ENCODE peak calls at places on chromosomes 6 and 20, in nine cellular contexts. C is lower lobe of right lung, K is GM12865, V is neural crest cell, N is BE2C, R is AG10803, D is fibroblast of lung, B is HFFc6, O is pancreas. T is an unnamed sample.

GRCh38 chr6:44053760-44054556 is 73.3 kb downstream of the MRPL14 start:
- DNase-seq in C (no peak), K (no peak), V (no peak), N (no peak), R (peak), D (peak), B (peak), O (no peak), T (no peak)

GRCh38 chr20:6920991-6921613 is 153.6 kb downstream of the BMP2 start:
- DNase-seq in C (no peak), K (no peak), V (no peak), N (no peak), R (no peak), D (peak), B (no peak), O (no peak), T (no peak)

GRCh38 chr6:38306915-38307314 is 332.8 kb downstream of the BTBD9 start:
- DNase-seq in C (no peak), K (peak), V (no peak), N (no peak), R (no peak), D (no peak), B (no peak), O (no peak), T (no peak)

GRCh38 chr20:43781215-43781614 is 54.4 kb upstream of the GTSF1L start:
- DNase-seq in C (no peak), K (peak), V (no peak), N (no peak), R (no peak), D (no peak), B (no peak), O (no peak), T (no peak)

GRCh38 chr20:5642155-5642981 is 107.8 kb upstream of the SHLD1 start:
- DNase-seq in C (peak), K (peak), V (no peak), N (no peak), R (peak), D (no peak), B (no peak), O (peak), T (no peak)

GRCh38 chr6:21278078-21278790 is 315.3 kb upstream of the SOX4 start:
- DNase-seq in C (no peak), K (no peak), V (no peak), N (no peak), R (peak), D (no peak), B (no peak), O (no peak), T (no peak)

GRCh38 chr6:33543116-33543515 is 37.0 kb downstream of the BAK1 start:
- DNase-seq in C (no peak), K (no peak), V (no peak), N (no peak), R (no peak), D (no peak), B (no peak), O (no peak), T (no peak)

GRCh38 chr6:149435919-149436586 is 36.0 kb downstream of the SUMO4 start:
- DNase-seq in C (no peak), K (no peak), V (no peak), N (no peak), R (no peak), D (no peak), B (no peak), O (no peak), T (no peak)

GRCh38 chr6:106849130-106849529 is 125.4 kb downstream of the CD24 start:
- DNase-seq in C (no peak), K (peak), V (no peak), N (no peak), R (no peak), D (no peak), B (no peak), O (no peak), T (no peak)

GRCh38 chr6:24600903-24601302 is 45.1 kb downstream of the KIAA0319 start:
- DNase-seq in C (no peak), K (peak), V (no peak), N (no peak), R (no peak), D (no peak), B (no peak), O (no peak), T (no peak)

GRCh38 chr6:85569323-85569722 is 24.3 kb downstream of the SNX14 start:
- DNase-seq in C (no peak), K (no peak), V (no peak), N (no peak), R (no peak), D (peak), B (peak), O (no peak), T (no peak)

GRCh38 chr6:29516108-29516507 is 28.4 kb upstream of the MAS1L start:
- DNase-seq in C (no peak), K (peak), V (no peak), N (no peak), R (peak), D (peak), B (no peak), O (no peak), T (no peak)

GRCh38 chr6:30206799-30207618 is 6.2 kb downstream of the TRIM26 start:
- DNase-seq in C (no peak), K (no peak), V (no peak), N (no peak), R (peak), D (peak), B (peak), O (no peak), T (peak)

GRCh38 chr20:25258463-25258805 is 10.5 kb downstream of the PYGB start:
- DNase-seq in C (no peak), K (no peak), V (no peak), N (no peak), R (no peak), D (no peak), B (no peak), O (no peak), T (no peak)

GRCh38 chr20:47876348-47877056 is 91.2 kb upstream of the SULF2 start:
- DNase-seq in C (no peak), K (no peak), V (no peak), N (no peak), R (no peak), D (no peak), B (no peak), O (no peak), T (no peak)

GRCh38 chr6:35703554-35703953 is 14.8 kb upstream of the FKBP5 start:
- DNase-seq in C (no peak), K (peak), V (no peak), N (no peak), R (no peak), D (no peak), B (no peak), O (no peak), T (no peak)

GRCh38 chr6:144657691-144658090 is 372.6 kb downstream of the UTRN start:
- DNase-seq in C (no peak), K (no peak), V (no peak), N (no peak), R (no peak), D (peak), B (no peak), O (no peak), T (no peak)

GRCh38 chr20:53786445-53787267 is 193.0 kb upstream of the ZNF217 start:
- DNase-seq in C (no peak), K (no peak), V (no peak), N (no peak), R (no peak), D (no peak), B (no peak), O (peak), T (no peak)

GRCh38 chr20:5835870-5836269 is 85.7 kb downstream of the SHLD1 start:
- DNase-seq in C (no peak), K (no peak), V (no peak), N (no peak), R (peak), D (peak), B (peak), O (no peak), T (no peak)

GRCh38 chr20:48875914-48876240 is 45.6 kb upstream of the ARFGEF2 start:
- DNase-seq in C (no peak), K (peak), V (no peak), N (no peak), R (peak), D (peak), B (no peak), O (no peak), T (no peak)

GRCh38 chr20:23152308-23152892 is 66.3 kb upstream of the CD93 start:
- DNase-seq in C (no peak), K (no peak), V (no peak), N (no peak), R (peak), D (peak), B (peak), O (no peak), T (no peak)

GRCh38 chr6:45987866-45988265 is 27.8 kb downstream of the CLIC5 start:
- DNase-seq in C (no peak), K (no peak), V (no peak), N (no peak), R (no peak), D (no peak), B (no peak), O (no peak), T (no peak)

GRCh38 chr20:63696311-63696627 is 183 bp upstream of the TNFRSF6B start:
- DNase-seq in C (peak), K (no peak), V (no peak), N (peak), R (no peak), D (peak), B (no peak), O (peak), T (no peak)

GRCh38 chr6:45741437-45742166 is 274.1 kb downstream of the CLIC5 start:
- DNase-seq in C (no peak), K (peak), V (no peak), N (no peak), R (peak), D (peak), B (no peak), O (peak), T (no peak)

GRCh38 chr6:21742238-21742660 is 148.7 kb downstream of the SOX4 start:
- DNase-seq in C (no peak), K (no peak), V (no peak), N (no peak), R (peak), D (peak), B (peak), O (no peak), T (no peak)

GRCh38 chr6:169162968-169163903 is 90.4 kb downstream of the THBS2 start:
- DNase-seq in C (no peak), K (no peak), V (no peak), N (no peak), R (peak), D (peak), B (peak), O (no peak), T (no peak)

GRCh38 chr6:26020291-26020982 is 57.8 kb downstream of the TRIM38 start:
- DNase-seq in C (peak), K (peak), V (peak), N (peak), R (peak), D (peak), B (peak), O (peak), T (peak)

GRCh38 chr20:45971425-45971674 is 653 bp downstream of the ZNF335 start:
- DNase-seq in C (peak), K (no peak), V (no peak), N (no peak), R (no peak), D (no peak), B (no peak), O (no peak), T (no peak)

DNA sequence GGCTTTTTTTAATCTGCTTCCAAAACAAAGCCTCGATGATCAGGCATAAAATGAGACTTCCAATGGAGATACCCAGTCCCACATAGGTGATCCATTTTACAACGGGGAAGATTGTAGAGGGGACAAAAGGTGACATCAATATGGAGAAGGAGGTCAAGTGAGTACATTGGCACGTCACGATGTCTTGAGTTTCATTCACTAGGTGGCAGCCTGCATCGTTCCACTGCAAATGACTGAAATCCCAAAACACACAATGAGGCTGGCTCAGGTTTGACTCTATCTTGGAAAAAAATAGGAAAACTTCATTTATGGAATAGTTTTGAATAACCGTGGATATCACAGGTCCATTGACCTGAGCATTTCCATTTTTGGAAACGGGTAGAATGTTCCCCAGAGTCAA is 32.5 kb downstream of the ADGRF1 start:
- DNase-seq in C (no peak), K (no peak), V (no peak), N (no peak), R (no peak), D (no peak), B (no peak), O (no peak), T (no peak)
- TF ChIP-seq CTCF in C (no peak), K (no peak), V (no peak), N (peak), R (peak), D (no peak), B (no peak), O (no peak), T (no peak)

GRCh38 chr20:19688031-19688806 is 69.8 kb upstream of the RIN2 start:
- DNase-seq in C (peak), K (peak), V (peak), N (peak), R (peak), D (peak), B (peak), O (peak), T (peak)
- TF ChIP-seq CTCF in C (peak), K (peak), V (peak), N (peak), R (peak), D (peak), B (peak), O (no peak), T (peak)

GRCh38 chr20:38387953-38388352 is 41.7 kb downstream of the LBP start:
- DNase-seq in C (no peak), K (no peak), V (no peak), N (no peak), R (no peak), D (no peak), B (no peak), O (no peak), T (no peak)
- TF ChIP-seq CTCF in C (no peak), K (no peak), V (no peak), N (no peak), R (peak), D (no peak), B (no peak), O (no peak), T (no peak)

DNA sequence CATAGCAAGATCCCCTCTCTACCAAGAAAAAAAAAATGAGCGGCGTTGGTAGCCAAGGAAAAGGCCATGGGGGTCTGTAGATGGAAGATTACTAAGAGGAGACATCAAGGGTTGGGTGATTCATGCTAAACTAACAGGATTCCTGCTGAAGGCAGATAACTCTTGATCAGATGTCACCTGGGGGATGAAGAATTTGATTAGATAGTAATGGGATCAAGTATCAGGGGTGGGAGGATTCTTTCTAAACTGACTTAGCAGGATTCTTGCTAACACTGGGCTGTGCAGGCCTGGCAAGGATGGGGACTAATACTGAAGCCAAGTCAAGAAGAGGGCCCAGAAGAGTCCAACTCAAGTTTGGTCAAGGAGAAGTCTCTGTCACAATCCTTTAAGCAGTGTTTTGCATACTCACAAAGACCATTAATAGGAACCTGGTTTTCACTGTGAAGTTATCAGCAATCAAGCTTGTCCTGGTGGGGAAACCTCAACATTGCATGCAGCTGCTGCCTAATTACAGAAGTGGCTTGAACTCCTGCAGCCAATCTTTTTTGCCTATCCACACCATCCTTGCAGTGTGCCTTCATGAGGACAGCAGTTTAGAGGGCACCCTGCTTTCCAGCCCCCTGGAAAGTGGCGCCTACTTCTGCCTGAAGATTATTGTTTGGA is 61.3 kb downstream of the ANKRD6 start:
- DNase-seq in C (no peak), K (peak), V (no peak), N (no peak), R (no peak), D (no peak), B (no peak), O (no peak), T (no peak)
- TF ChIP-seq CTCF in C (no peak), K (peak), V (peak), N (peak), R (no peak), D (no peak), B (peak), O (no peak), T (no peak)

GRCh38 chr20:32179515-32179914 is 28.0 kb downstream of the PLAGL2 start:
- DNase-seq in C (no peak), K (no peak), V (no peak), N (no peak), R (no peak), D (no peak), B (no peak), O (no peak), T (no peak)
- TF ChIP-seq CTCF in C (no peak), K (no peak), V (no peak), N (no peak), R (no peak), D (no peak), B (no peak), O (no peak), T (no peak)

T was measured in nephron progenitor cell.